ENCODE peak calls at places on chromosome 6, in four cellular contexts. M, H, T and U are unnamed samples.

GRCh38 chr6:75023634-75024033 is 182.2 kb downstream of the COL12A1 start:
- DNase-seq in M (no peak), H (no peak), T (no peak), U (no peak)

GRCh38 chr6:1278057-1278720 is 33.7 kb upstream of the FOXQ1 start:
- DNase-seq in T (no peak), M (no peak), H (no peak), U (peak)

GRCh38 chr6:130778946-130779657 is 48.1 kb upstream of the SMLR1 start:
- DNase-seq in H (no peak), M (no peak), T (no peak), U (no peak)

GRCh38 chr6:13261464-13261994 is 66.8 kb downstream of the TBC1D7 start:
- DNase-seq in H (no peak), M (no peak), T (peak), U (no peak)

GRCh38 chr6:2124260-2124709 is 121.1 kb downstream of the GMDS start:
- DNase-seq in H (no peak), T (no peak), M (no peak), U (no peak)

GRCh38 chr6:143536461-143536865 is 24.9 kb upstream of the FUCA2 start:
- DNase-seq in T (no peak), M (peak), H (no peak), U (no peak)

GRCh38 chr6:52022675-52023074 is 64.7 kb downstream of the PKHD1 start:
- DNase-seq in M (no peak), H (no peak), T (no peak), U (no peak)

GRCh38 chr6:112939543-112939942 is 592.4 kb downstream of the RFPL4B start:
- DNase-seq in H (no peak), T (no peak), M (no peak), U (no peak)

GRCh38 chr6:36504982-36505381 is 42.3 kb downstream of the STK38 start:
- DNase-seq in M (no peak), H (no peak), T (no peak), U (no peak)

GRCh38 chr6:82980086-82980485 is 85.6 kb downstream of the UBE3D start:
- DNase-seq in M (no peak), H (no peak), T (no peak), U (no peak)

GRCh38 chr6:56856036-56856580 is 98.8 kb upstream of the BEND6 start:
- DNase-seq in M (no peak), T (no peak), H (no peak), U (no peak)

GRCh38 chr6:28474441-28475219 is 31.3 kb upstream of the ZSCAN23 start:
- DNase-seq in M (peak), H (peak), T (peak), U (peak)

GRCh38 chr6:72657798-72658197 is 35.9 kb downstream of the KCNQ5 start:
- DNase-seq in M (no peak), T (no peak), H (no peak), U (no peak)

GRCh38 chr6:80404889-80405288 is 298.4 kb downstream of the BCKDHB start:
- DNase-seq in H (no peak), M (no peak), T (no peak), U (no peak)

GRCh38 chr6:89298680-89299450 is 16.2 kb downstream of the GABRR2 start:
- DNase-seq in H (no peak), M (no peak), T (peak), U (peak)

GRCh38 chr6:160071805-160072687 is 49.6 kb upstream of the SLC22A1 start:
- DNase-seq in M (peak), T (no peak), H (no peak), U (no peak)

GRCh38 chr6:41528409-41528963 is 17.7 kb upstream of the FOXP4 start:
- DNase-seq in M (no peak), T (no peak), H (no peak), U (no peak)

GRCh38 chr6:157158897-157159296 is 164.4 kb downstream of the TMEM242 start:
- DNase-seq in M (no peak), H (no peak), T (no peak), U (no peak)

GRCh38 chr6:51934098-51934497 is 153.3 kb downstream of the PKHD1 start:
- DNase-seq in H (peak), M (peak), T (no peak), U (peak)

GRCh38 chr6:170096803-170097504 is 193.9 kb downstream of the DLL1 start:
- DNase-seq in M (peak), T (no peak), H (no peak), U (no peak)

GRCh38 chr6:146363838-146364607 is 179.6 kb upstream of the RAB32 start:
- DNase-seq in T (no peak), M (no peak), H (no peak), U (no peak)

GRCh38 chr6:153852481-153852880 is 186.6 kb upstream of the OPRM1 start:
- DNase-seq in T (no peak), H (no peak), M (no peak), U (no peak)

GRCh38 chr6:133631421-133631820 is 257.5 kb upstream of the TCF21 start:
- DNase-seq in T (no peak), M (no peak), H (no peak), U (peak)

GRCh38 chr6:31952140-31952805 is 6.4 kb downstream of the CFB start:
- DNase-seq in M (peak), T (no peak), H (peak), U (peak)

GRCh38 chr6:32554269-32554919 is 24.3 kb upstream of the HLA-DRB5 start:
- DNase-seq in M (no peak), H (no peak), T (no peak), U (no peak)

GRCh38 chr6:151136141-151136755 is 103.5 kb upstream of the AKAP12 start:
- DNase-seq in T (no peak), H (no peak), M (no peak), U (peak)

GRCh38 chr6:151139524-151139923 is 100.2 kb upstream of the AKAP12 start:
- DNase-seq in M (no peak), T (no peak), H (no peak), U (no peak)

GRCh38 chr6:151141685-151142084 is 98.1 kb upstream of the AKAP12 start:
- DNase-seq in M (no peak), H (no peak), T (no peak), U (peak)

GRCh38 chr6:151140767-151141166 is 99.0 kb upstream of the AKAP12 start:
- DNase-seq in T (no peak), M (no peak), H (no peak), U (no peak)

DNA sequence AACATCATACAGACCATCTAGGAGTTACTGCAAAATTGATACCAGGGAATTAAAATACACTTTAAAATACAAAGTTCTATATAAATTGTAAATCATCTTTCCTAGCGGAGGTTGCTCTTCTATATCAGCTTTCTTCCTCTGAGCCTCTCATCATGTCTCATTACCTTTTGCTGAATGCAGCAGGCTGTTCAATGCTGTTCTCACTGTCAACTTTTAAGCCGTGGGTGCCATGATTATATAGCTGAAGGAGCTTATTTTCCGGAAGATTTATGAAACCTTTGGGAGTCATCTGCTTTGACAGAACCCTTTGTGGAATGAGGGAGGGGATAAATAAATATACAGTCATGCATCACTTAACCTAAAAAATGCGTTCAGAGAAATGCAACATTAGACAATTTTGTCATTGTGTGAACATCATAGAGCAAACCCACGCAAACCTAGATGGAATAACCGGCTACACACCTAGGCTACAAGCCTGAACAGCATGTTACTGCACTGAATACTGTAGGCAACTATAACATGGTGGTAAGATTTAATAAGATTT is 102.3 kb upstream of the AKAP12 start:
- DNase-seq in H (no peak), M (no peak), T (no peak), U (no peak)
- TF ChIP-seq GABPA in H (no peak), M (no peak), T (no peak), U (no peak)

GRCh38 chr6:22145823-22146379 is 150.9 kb downstream of the PRL start:
- DNase-seq in T (no peak), H (no peak), M (no peak), U (no peak)
- TF ChIP-seq KDM1A in T (no peak), H (no peak), M (no peak), U (no peak)

GRCh38 chr6:149211046-149211571 is 106.4 kb upstream of the TAB2 start:
- DNase-seq in T (no peak), M (no peak), H (no peak), U (peak)
- TF ChIP-seq GABPA in T (peak), M (no peak), H (no peak), U (no peak)

DNA sequence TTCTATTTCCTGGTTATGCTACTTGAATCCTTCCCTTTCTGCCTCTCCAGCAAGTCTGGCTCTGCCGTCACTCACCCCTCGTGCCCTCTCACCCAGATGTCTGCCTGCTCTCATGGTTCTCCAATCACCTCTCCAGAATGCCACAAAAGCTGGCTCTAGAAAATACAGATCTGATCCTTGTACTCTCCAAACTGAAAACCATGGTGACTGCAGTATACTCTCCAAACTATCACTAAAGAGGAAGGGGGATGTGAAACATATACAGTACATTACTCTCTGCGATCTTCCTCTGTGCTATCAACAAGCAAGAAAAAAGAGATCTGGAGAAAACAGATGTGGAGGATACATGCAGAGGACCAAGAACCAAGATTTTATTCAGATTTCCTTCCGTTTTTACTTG is 91.1 kb downstream of the ATXN1 start:
- DNase-seq in T (no peak), M (no peak), H (no peak), U (no peak)
- TF ChIP-seq KDM1A in T (no peak), M (no peak), H (no peak), U (no peak)

DNA sequence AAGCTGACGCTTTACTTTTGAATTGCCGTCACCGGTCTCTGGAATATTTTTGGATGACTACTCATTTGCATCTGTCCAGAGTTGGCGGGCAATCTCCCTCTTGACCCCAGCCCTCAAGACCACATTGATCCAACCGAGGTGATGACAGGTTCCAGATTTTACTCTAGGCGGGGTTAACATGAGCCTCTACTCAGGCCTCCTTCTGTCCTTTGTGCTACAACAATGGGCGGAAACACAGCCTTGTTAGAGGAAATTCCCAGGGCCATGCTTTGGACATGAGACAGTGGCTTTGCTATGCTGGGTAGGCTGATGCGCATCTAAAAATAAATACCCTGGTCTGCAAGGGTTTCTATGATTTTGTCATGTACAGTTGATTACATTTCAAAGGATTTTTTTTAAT is 27.0 kb upstream of the ADGRF5 start:
- DNase-seq in H (no peak), T (no peak), M (no peak), U (no peak)
- TF ChIP-seq GABPA in H (no peak), T (no peak), M (no peak), U (no peak)

DNA sequence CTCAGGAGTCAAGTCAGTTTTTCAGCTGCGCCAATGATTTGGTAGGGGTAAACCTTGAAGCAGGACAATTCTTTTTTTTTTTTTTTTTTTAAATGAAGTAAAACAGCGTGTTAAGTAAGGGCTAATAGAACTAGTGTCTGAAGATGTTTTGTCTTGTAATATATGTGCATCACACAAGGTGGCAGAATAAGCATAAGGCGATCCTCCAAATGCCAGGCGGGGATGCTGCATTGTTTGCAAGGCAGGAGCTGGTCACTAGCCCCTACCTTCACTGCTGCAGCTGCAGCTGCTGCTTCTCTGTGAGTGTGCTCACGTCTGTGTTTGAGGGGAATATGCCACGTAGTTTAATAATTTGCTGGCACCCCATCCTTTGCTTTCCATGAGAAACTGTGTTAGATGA is 272.7 kb upstream of the MAP3K7 start:
- DNase-seq in H (no peak), M (no peak), T (no peak), U (no peak)
- TF ChIP-seq KDM1A in H (no peak), M (no peak), T (no peak), U (no peak)